ENCODE peak calls at places on chromosome 3, in five cellular contexts. I is AG10803; D is GM12891; E is stimulated activated CD4-positive, alpha-beta T cell treated with anti-CD3 and anti-CD28 coated beads, Interleukin-12 subunit alpha, Interleukin-12 subunit beta, amount 100 ng/mL, for 48 hours; O is SIG-M5. S is an unnamed sample.

GRCh38 chr3:122635789-122636188 is 44.9 kb upstream of the PARP14 start:
- DNase-seq in E (no peak), O (no peak), I (peak), D (no peak), S (no peak)

GRCh38 chr3:9690451-9691450 is 12.9 kb upstream of the CPNE9 start:
- DNase-seq in E (no peak), O (no peak), I (no peak), D (peak), S (no peak)

GRCh38 chr3:127043731-127044510 is 61.0 kb downstream of the PLXNA1 start:
- DNase-seq in I (no peak), O (no peak), E (no peak), D (no peak), S (no peak)

GRCh38 chr3:126939347-126939735 is 43.6 kb upstream of the PLXNA1 start:
- DNase-seq in E (no peak), O (no peak), I (no peak), D (no peak), S (no peak)

GRCh38 chr3:43872301-43872700 is 181.6 kb downstream of the ABHD5 start:
- DNase-seq in I (peak), O (no peak), D (no peak), E (no peak), S (no peak)

GRCh38 chr3:192641911-192642310 is 85.4 kb downstream of the FGF12 start:
- DNase-seq in I (no peak), O (no peak), D (no peak), E (no peak), S (no peak)

GRCh38 chr3:101854608-101855304 is 5.4 kb downstream of the NFKBIZ start:
- DNase-seq in E (no peak), O (no peak), I (no peak), D (no peak), S (no peak)

GRCh38 chr3:121362035-121362734 is 183.6 kb downstream of the POLQ start:
- DNase-seq in I (no peak), E (no peak), D (no peak), O (no peak), S (no peak)

GRCh38 chr3:59412506-59412905 is 362.7 kb upstream of the CFAP20DC start:
- DNase-seq in I (peak), O (no peak), D (no peak), E (no peak), S (no peak)

GRCh38 chr3:66948853-66949252 is 49.3 kb upstream of the KBTBD8 start:
- DNase-seq in I (no peak), E (no peak), D (no peak), O (no peak), S (no peak)

GRCh38 chr3:136916200-136916599 is 41.6 kb upstream of the IL20RB start:
- DNase-seq in E (no peak), O (no peak), D (no peak), I (no peak), S (no peak)

GRCh38 chr3:53693441-53693840 is 152.8 kb downstream of the CHDH start:
- DNase-seq in E (no peak), O (no peak), I (no peak), D (no peak), S (no peak)

GRCh38 chr3:189235214-189235613 is 63.4 kb downstream of the TPRG1 start:
- DNase-seq in I (no peak), D (no peak), E (no peak), O (no peak), S (no peak)

GRCh38 chr3:173529062-173529711 is 131.6 kb downstream of the NLGN1 start:
- DNase-seq in D (no peak), E (no peak), I (peak), O (no peak), S (no peak)

GRCh38 chr3:122727279-122727678 is 46.6 kb downstream of the PARP14 start:
- DNase-seq in O (no peak), E (no peak), I (no peak), D (no peak), S (no peak)

GRCh38 chr3:168040624-168041208 is 55.0 kb downstream of the GOLIM4 start:
- DNase-seq in D (no peak), E (no peak), I (peak), O (peak), S (no peak)

GRCh38 chr3:195801251-195802183 is 10.2 kb downstream of the MUC4 start:
- DNase-seq in E (no peak), O (no peak), D (no peak), I (no peak), S (no peak)

GRCh38 chr3:185312006-185312405 is 50.9 kb upstream of the MAP3K13 start:
- DNase-seq in E (no peak), D (no peak), O (no peak), I (no peak), S (no peak)

GRCh38 chr3:132593241-132593949 is 3.7 kb upstream of the ACKR4 start:
- DNase-seq in I (peak), E (no peak), D (no peak), O (no peak), S (no peak)

GRCh38 chr3:66362541-66362941 is 138.3 kb downstream of the LRIG1 start:
- DNase-seq in O (no peak), I (peak), D (no peak), E (no peak), S (no peak)

GRCh38 chr3:24196526-24196925 is 251.4 kb downstream of the NR1D2 start:
- DNase-seq in I (peak), E (no peak), D (no peak), O (no peak), S (no peak)

GRCh38 chr3:127206611-127207516 is 13.9 kb downstream of the PRR23E start:
- DNase-seq in E (no peak), O (no peak), I (no peak), D (no peak), S (no peak)

GRCh38 chr3:119885746-119886530 is 104.0 kb downstream of the NR1I2 start:
- DNase-seq in D (no peak), I (peak), O (no peak), E (no peak), S (no peak)

GRCh38 chr3:101042996-101043686 is 49.9 kb upstream of the ABI3BP start:
- DNase-seq in I (peak), D (no peak), E (no peak), O (no peak), S (no peak)

GRCh38 chr3:63251499-63251898 is 26.6 kb upstream of the SYNPR start:
- DNase-seq in E (no peak), I (no peak), D (no peak), O (no peak), S (no peak)

GRCh38 chr3:16550305-16550675 is 36.8 kb upstream of the RFTN1 start:
- DNase-seq in O (no peak), E (no peak), D (no peak), I (no peak), S (no peak)

GRCh38 chr3:151841801-151842200 is 27.9 kb downstream of the AADAC start:
- DNase-seq in E (no peak), O (no peak), I (no peak), D (no peak), S (no peak)

GRCh38 chr3:188085596-188086560 is 68.1 kb upstream of the LPP start:
- DNase-seq in I (no peak), O (no peak), E (no peak), D (no peak), S (no peak)

GRCh38 chr3:184733181-184733580 is 21.3 kb upstream of the MAGEF1 start:
- DNase-seq in I (no peak), E (no peak), D (no peak), O (no peak), S (no peak)

GRCh38 chr3:184598220-184598927 is 36.8 kb downstream of the EPHB3 start:
- DNase-seq in D (no peak), I (peak), E (no peak), O (no peak), S (no peak)

GRCh38 chr3:150022406-150023238 is 51.9 kb upstream of the PFN2 start:
- DNase-seq in E (no peak), D (no peak), O (no peak), I (peak), S (no peak)

GRCh38 chr3:183438749-183439148 is 10.3 kb upstream of the MCF2L2 start:
- DNase-seq in E (no peak), O (no peak), D (no peak), I (no peak), S (no peak)

GRCh38 chr3:50298836-50299637 is at the start of the genes HYAL3 and NAA80:
- DNase-seq in D (peak), O (peak), I (peak), E (peak), S (peak)

GRCh38 chr3:64462203-64463120 is 225.3 kb downstream of the ADAMTS9 start:
- DNase-seq in D (no peak), I (peak), O (no peak), E (no peak), S (no peak)

GRCh38 chr3:9500108-9501050 is 53.2 kb downstream of the LHFPL4 start:
- DNase-seq in I (peak), O (no peak), E (peak), D (peak), S (peak)

GRCh38 chr3:47000198-47000815 is 20.8 kb downstream of the NBEAL2 start:
- DNase-seq in D (peak), I (no peak), O (no peak), E (no peak), S (no peak)

GRCh38 chr3:16072420-16073110 is 101.9 kb upstream of the GALNT15 start:
- DNase-seq in E (no peak), D (no peak), I (no peak), O (no peak), S (no peak)

GRCh38 chr3:161890147-161890625 is 393.6 kb downstream of the OTOL1 start:
- DNase-seq in O (no peak), E (no peak), D (no peak), I (peak), S (no peak)